ENCODE peak calls at places on chromosome 5, in seven cellular contexts. One of them, this sample, is unnamed.

GRCh38 chr5:108216890-108217289 is 165.0 kb downstream of the FBXL17 start:
- DNase-seq in neural progenitor cell: no peak
- DNase-seq in AG10803: peak
- DNase-seq in heart left ventricle: peak
- DNase-seq in colonic mucosa: no peak
- DNase-seq in hepatocyte: peak
- DNase-seq in SJCRH30: no peak
- DNase-seq in this sample: no peak

GRCh38 chr5:77029376-77029885 is 773 bp upstream of the AGGF1 start:
- DNase-seq in neural progenitor cell: no peak
- DNase-seq in AG10803: no peak
- DNase-seq in heart left ventricle: no peak
- DNase-seq in colonic mucosa: no peak
- DNase-seq in hepatocyte: no peak
- DNase-seq in SJCRH30: peak
- DNase-seq in this sample: no peak

GRCh38 chr5:59843511-59844230 is 49.9 kb downstream of the PDE4D start:
- DNase-seq in neural progenitor cell: no peak
- DNase-seq in AG10803: no peak
- DNase-seq in heart left ventricle: no peak
- DNase-seq in colonic mucosa: no peak
- DNase-seq in hepatocyte: no peak
- DNase-seq in SJCRH30: no peak
- DNase-seq in this sample: no peak

GRCh38 chr5:80128129-80128528 is 93.0 kb downstream of the THBS4 start:
- DNase-seq in neural progenitor cell: no peak
- DNase-seq in AG10803: no peak
- DNase-seq in heart left ventricle: no peak
- DNase-seq in colonic mucosa: no peak
- DNase-seq in hepatocyte: no peak
- DNase-seq in SJCRH30: peak
- DNase-seq in this sample: no peak

GRCh38 chr5:163473613-163474243 is 13.3 kb downstream of the HMMR start:
- DNase-seq in neural progenitor cell: no peak
- DNase-seq in AG10803: peak
- DNase-seq in heart left ventricle: no peak
- DNase-seq in colonic mucosa: no peak
- DNase-seq in hepatocyte: peak
- DNase-seq in SJCRH30: no peak
- DNase-seq in this sample: no peak

GRCh38 chr5:26700759-26701384 is 337.5 kb downstream of the CDH9 start:
- DNase-seq in neural progenitor cell: peak
- DNase-seq in AG10803: no peak
- DNase-seq in heart left ventricle: no peak
- DNase-seq in colonic mucosa: no peak
- DNase-seq in hepatocyte: peak
- DNase-seq in SJCRH30: peak
- DNase-seq in this sample: no peak

GRCh38 chr5:893137-893506 is 438 bp downstream of the TRIP13 start:
- DNase-seq in neural progenitor cell: peak
- DNase-seq in AG10803: no peak
- DNase-seq in heart left ventricle: no peak
- DNase-seq in colonic mucosa: no peak
- DNase-seq in hepatocyte: no peak
- DNase-seq in SJCRH30: no peak
- DNase-seq in this sample: no peak

GRCh38 chr5:132771559-132771998 is 5.5 kb downstream of the SEPTIN8 start:
- DNase-seq in neural progenitor cell: peak
- DNase-seq in AG10803: peak
- DNase-seq in heart left ventricle: peak
- DNase-seq in colonic mucosa: no peak
- DNase-seq in hepatocyte: no peak
- DNase-seq in SJCRH30: peak
- DNase-seq in this sample: no peak

GRCh38 chr5:180140627-180141006 is 68.4 kb downstream of the RASGEF1C start:
- DNase-seq in neural progenitor cell: no peak
- DNase-seq in AG10803: no peak
- DNase-seq in heart left ventricle: no peak
- DNase-seq in colonic mucosa: peak
- DNase-seq in hepatocyte: no peak
- DNase-seq in SJCRH30: no peak
- DNase-seq in this sample: no peak

GRCh38 chr5:128674837-128675446 is 136.9 kb upstream of the FBN2 start:
- DNase-seq in neural progenitor cell: peak
- DNase-seq in AG10803: peak
- DNase-seq in heart left ventricle: no peak
- DNase-seq in colonic mucosa: peak
- DNase-seq in hepatocyte: peak
- DNase-seq in SJCRH30: peak
- DNase-seq in this sample: peak

GRCh38 chr5:178207917-178208280 is 3.6 kb downstream of the HNRNPAB start:
- DNase-seq in neural progenitor cell: no peak
- DNase-seq in AG10803: no peak
- DNase-seq in heart left ventricle: no peak
- DNase-seq in colonic mucosa: peak
- DNase-seq in hepatocyte: no peak
- DNase-seq in SJCRH30: no peak
- DNase-seq in this sample: no peak

GRCh38 chr5:81853005-81853357 is 102.1 kb upstream of the SSBP2 start:
- DNase-seq in neural progenitor cell: peak
- DNase-seq in AG10803: no peak
- DNase-seq in heart left ventricle: no peak
- DNase-seq in colonic mucosa: no peak
- DNase-seq in hepatocyte: no peak
- DNase-seq in SJCRH30: no peak
- DNase-seq in this sample: no peak
- H3K4me3 ChIP-seq in neural progenitor cell: peak
- H3K4me3 ChIP-seq in AG10803: peak
- H3K4me3 ChIP-seq in heart left ventricle: no peak
- H3K4me3 ChIP-seq in colonic mucosa: no peak
- H3K4me3 ChIP-seq in hepatocyte: no peak
- H3K4me3 ChIP-seq in SJCRH30: peak
- H3K4me3 ChIP-seq in this sample: peak

GRCh38 chr5:98786178-98786853 is 12.9 kb downstream of the RGMB start:
- DNase-seq in neural progenitor cell: no peak
- DNase-seq in AG10803: no peak
- DNase-seq in heart left ventricle: no peak
- DNase-seq in colonic mucosa: no peak
- DNase-seq in hepatocyte: no peak
- DNase-seq in SJCRH30: peak
- DNase-seq in this sample: no peak
- H3K4me3 ChIP-seq in neural progenitor cell: no peak
- H3K4me3 ChIP-seq in AG10803: no peak
- H3K4me3 ChIP-seq in heart left ventricle: no peak
- H3K4me3 ChIP-seq in colonic mucosa: no peak
- H3K4me3 ChIP-seq in hepatocyte: no peak
- H3K4me3 ChIP-seq in SJCRH30: no peak
- H3K4me3 ChIP-seq in this sample: no peak

GRCh38 chr5:68276740-68277139 is 61.2 kb downstream of the PIK3R1 start:
- DNase-seq in neural progenitor cell: no peak
- DNase-seq in AG10803: no peak
- DNase-seq in heart left ventricle: no peak
- DNase-seq in colonic mucosa: no peak
- DNase-seq in hepatocyte: no peak
- DNase-seq in SJCRH30: no peak
- DNase-seq in this sample: no peak
- H3K4me3 ChIP-seq in neural progenitor cell: no peak
- H3K4me3 ChIP-seq in AG10803: no peak
- H3K4me3 ChIP-seq in heart left ventricle: no peak
- H3K4me3 ChIP-seq in colonic mucosa: no peak
- H3K4me3 ChIP-seq in hepatocyte: no peak
- H3K4me3 ChIP-seq in SJCRH30: no peak
- H3K4me3 ChIP-seq in this sample: no peak

DNA sequence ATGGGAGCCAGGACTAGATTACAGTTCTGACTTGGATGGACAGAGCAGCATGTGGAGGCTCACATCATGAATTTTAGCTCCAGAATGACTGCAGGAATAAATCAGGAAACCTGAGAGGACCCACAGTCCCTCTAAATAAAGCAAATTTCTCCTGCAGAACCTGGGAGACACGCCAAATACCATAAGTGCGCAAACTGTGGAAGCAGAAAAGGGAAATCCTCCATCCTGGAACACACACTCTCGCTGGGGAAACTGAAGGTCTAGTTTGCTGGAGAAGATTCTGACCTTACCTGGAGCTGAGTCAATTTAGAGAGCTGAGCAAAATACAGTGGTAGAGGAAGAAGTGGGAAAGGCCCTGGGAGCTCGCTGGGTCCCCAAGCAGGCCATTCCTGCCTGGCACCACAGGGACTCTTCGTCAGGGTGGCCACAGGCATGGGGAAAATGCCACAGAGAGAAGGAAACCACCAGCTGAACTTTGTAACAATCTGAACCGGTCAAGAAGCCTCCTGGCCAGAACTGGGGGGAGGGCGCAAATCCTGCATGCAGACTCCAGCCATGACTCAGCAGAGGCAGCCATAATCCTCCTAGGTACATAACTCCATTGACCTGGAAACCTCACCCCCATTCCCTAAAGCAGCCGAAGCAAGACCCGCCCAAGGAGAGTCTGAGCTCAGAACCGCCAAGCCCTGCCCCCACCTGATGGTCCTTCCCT is 390.9 kb downstream of the LRRC70 start:
- DNase-seq in neural progenitor cell: no peak
- DNase-seq in AG10803: no peak
- DNase-seq in heart left ventricle: no peak
- DNase-seq in colonic mucosa: no peak
- DNase-seq in hepatocyte: no peak
- DNase-seq in SJCRH30: peak
- DNase-seq in this sample: no peak
- H3K4me3 ChIP-seq in neural progenitor cell: no peak
- H3K4me3 ChIP-seq in AG10803: no peak
- H3K4me3 ChIP-seq in heart left ventricle: no peak
- H3K4me3 ChIP-seq in colonic mucosa: no peak
- H3K4me3 ChIP-seq in hepatocyte: no peak
- H3K4me3 ChIP-seq in SJCRH30: no peak
- H3K4me3 ChIP-seq in this sample: no peak

DNA sequence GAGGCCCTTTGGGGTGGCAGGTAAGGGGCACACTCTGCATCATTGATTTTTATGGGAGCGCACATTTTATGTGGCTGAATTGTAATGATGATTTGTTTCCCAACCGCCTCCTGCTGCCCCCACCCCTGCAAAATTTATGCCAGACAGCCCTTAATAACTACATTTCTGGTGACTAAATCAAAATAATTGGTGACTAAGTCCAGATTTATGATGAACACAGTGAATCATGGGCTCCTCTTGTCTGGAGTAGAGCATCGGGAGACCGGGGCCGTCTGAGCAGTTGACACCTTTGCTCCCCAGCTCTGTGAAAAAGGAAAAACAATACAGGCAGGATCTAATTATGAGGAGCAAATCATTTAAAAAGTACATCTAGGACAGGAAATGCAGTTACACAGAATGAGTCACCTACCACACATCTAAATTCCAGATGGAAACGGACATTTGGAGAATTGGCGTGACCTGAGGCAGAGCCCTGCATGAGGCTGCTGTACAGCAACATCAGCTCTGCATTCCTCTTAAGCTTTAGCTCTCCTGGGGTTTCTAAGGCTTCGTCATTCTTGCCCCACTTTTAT is 58.9 kb downstream of the DOCK2 start:
- DNase-seq in neural progenitor cell: no peak
- DNase-seq in AG10803: peak
- DNase-seq in heart left ventricle: peak
- DNase-seq in colonic mucosa: no peak
- DNase-seq in hepatocyte: no peak
- DNase-seq in SJCRH30: peak
- DNase-seq in this sample: peak
- H3K4me3 ChIP-seq in neural progenitor cell: no peak
- H3K4me3 ChIP-seq in AG10803: no peak
- H3K4me3 ChIP-seq in heart left ventricle: no peak
- H3K4me3 ChIP-seq in colonic mucosa: no peak
- H3K4me3 ChIP-seq in hepatocyte: no peak
- H3K4me3 ChIP-seq in SJCRH30: no peak
- H3K4me3 ChIP-seq in this sample: no peak

DNA sequence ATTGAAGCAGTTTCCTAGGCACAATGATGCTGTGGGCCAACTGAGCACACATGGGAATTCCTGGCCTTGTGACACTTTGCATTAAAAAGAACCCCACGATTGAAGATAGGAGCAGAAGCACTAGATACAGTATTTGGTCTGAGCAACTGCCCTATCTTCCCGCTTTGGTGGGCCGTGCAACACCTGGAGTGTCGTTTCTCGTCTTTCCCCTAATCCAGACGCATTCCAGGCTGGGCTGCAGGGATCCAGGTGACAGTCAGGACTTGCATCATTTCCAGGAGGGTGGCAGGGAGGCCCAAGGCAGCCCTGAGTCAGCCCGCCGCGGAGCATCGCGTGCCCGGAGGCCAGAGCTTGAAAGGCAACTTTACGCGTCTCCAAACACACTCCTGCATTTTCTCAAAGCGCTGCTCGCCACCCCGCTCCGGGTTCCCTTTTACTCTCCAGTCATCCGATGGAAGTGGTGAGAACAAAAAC is 719 bp upstream of the STC2 start:
- DNase-seq in neural progenitor cell: peak
- DNase-seq in AG10803: peak
- DNase-seq in heart left ventricle: no peak
- DNase-seq in colonic mucosa: no peak
- DNase-seq in hepatocyte: peak
- DNase-seq in SJCRH30: peak
- DNase-seq in this sample: no peak
- H3K4me3 ChIP-seq in neural progenitor cell: peak
- H3K4me3 ChIP-seq in AG10803: peak
- H3K4me3 ChIP-seq in heart left ventricle: peak
- H3K4me3 ChIP-seq in colonic mucosa: peak
- H3K4me3 ChIP-seq in hepatocyte: peak
- H3K4me3 ChIP-seq in SJCRH30: peak
- H3K4me3 ChIP-seq in this sample: peak

GRCh38 chr5:143153332-143154119 is 250.0 kb downstream of the NR3C1 start:
- DNase-seq in neural progenitor cell: no peak
- DNase-seq in AG10803: peak
- DNase-seq in heart left ventricle: peak
- DNase-seq in colonic mucosa: peak
- DNase-seq in hepatocyte: no peak
- DNase-seq in SJCRH30: no peak
- DNase-seq in this sample: no peak
- H3K4me3 ChIP-seq in neural progenitor cell: no peak
- H3K4me3 ChIP-seq in AG10803: no peak
- H3K4me3 ChIP-seq in heart left ventricle: no peak
- H3K4me3 ChIP-seq in colonic mucosa: no peak
- H3K4me3 ChIP-seq in hepatocyte: no peak
- H3K4me3 ChIP-seq in SJCRH30: no peak
- H3K4me3 ChIP-seq in this sample: no peak

DNA sequence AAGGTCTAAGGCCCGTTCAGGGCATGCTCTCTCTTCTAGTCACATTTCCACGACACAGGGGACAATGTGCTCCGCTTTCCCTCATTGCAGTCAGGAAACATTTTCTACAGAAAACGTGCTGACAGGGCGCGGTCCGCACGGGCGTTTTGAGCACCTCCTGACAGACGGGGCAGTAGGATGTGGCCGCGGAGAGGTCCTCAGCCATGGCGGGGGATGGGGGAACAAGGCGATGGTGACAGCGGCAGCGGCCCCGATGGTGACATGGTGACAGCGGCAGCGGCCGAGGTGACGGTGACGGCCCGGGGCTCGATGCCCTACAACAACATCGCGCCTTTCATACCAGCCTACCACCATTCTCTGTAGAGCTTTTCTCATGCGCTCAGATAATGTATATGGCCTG is 4.1 kb downstream of the PLPP1 start:
- DNase-seq in neural progenitor cell: peak
- DNase-seq in AG10803: no peak
- DNase-seq in heart left ventricle: peak
- DNase-seq in colonic mucosa: no peak
- DNase-seq in hepatocyte: no peak
- DNase-seq in SJCRH30: no peak
- DNase-seq in this sample: no peak
- H3K4me3 ChIP-seq in neural progenitor cell: no peak
- H3K4me3 ChIP-seq in AG10803: no peak
- H3K4me3 ChIP-seq in heart left ventricle: no peak
- H3K4me3 ChIP-seq in colonic mucosa: no peak
- H3K4me3 ChIP-seq in hepatocyte: no peak
- H3K4me3 ChIP-seq in SJCRH30: no peak
- H3K4me3 ChIP-seq in this sample: no peak

This sample was measured in HFF-Myc.